ENCODE peak calls at places on chromosome 5, in nine cellular contexts. D is kidney, X is H1, V is dorsolateral prefrontal cortex, W is fibroblast of pulmonary artery, P is fibroblast of mammary gland, L is GM13977, S is IMR-90, I is Calu3. H is an unnamed sample.

GRCh38 chr5:107484261-107484660 is 186.5 kb downstream of the EFNA5 start:
- DNase-seq in X (no peak), L (no peak), P (peak), I (no peak), W (no peak), V (no peak), S (no peak), D (no peak), H (no peak)

GRCh38 chr5:156094001-156094400 is 233.0 kb upstream of the SGCD start:
- DNase-seq in S (peak), X (peak), L (no peak), W (no peak), I (no peak), V (peak), P (no peak), D (no peak), H (no peak)

GRCh38 chr5:153659337-153659736 is 168.9 kb downstream of the GRIA1 start:
- DNase-seq in L (no peak), P (peak), X (no peak), V (no peak), W (peak), I (no peak), D (no peak), S (peak), H (no peak)

GRCh38 chr5:133581918-133582317 is 30.4 kb downstream of the FSTL4 start:
- DNase-seq in S (no peak), I (no peak), L (no peak), W (no peak), V (no peak), D (no peak), P (no peak), X (no peak), H (no peak)

GRCh38 chr5:150489358-150490295 is 18.3 kb upstream of the NDST1 start:
- DNase-seq in W (no peak), X (no peak), L (peak), V (no peak), P (peak), D (no peak), S (peak), I (no peak), H (no peak)

GRCh38 chr5:132907161-132907560 is 33.7 kb downstream of the LEAP2 start:
- DNase-seq in P (no peak), W (no peak), X (no peak), V (no peak), D (no peak), L (no peak), S (peak), I (no peak), H (no peak)

GRCh38 chr5:83645936-83646335 is 74.7 kb downstream of the HAPLN1 start:
- DNase-seq in W (peak), S (no peak), P (peak), I (no peak), V (no peak), X (no peak), D (no peak), L (no peak), H (no peak)

GRCh38 chr5:74949976-74950375 is 83.8 kb upstream of the FAM169A start:
- DNase-seq in I (no peak), D (no peak), P (peak), L (no peak), V (no peak), W (no peak), S (no peak), X (no peak), H (no peak)

GRCh38 chr5:146007973-146008372 is 71.6 kb downstream of the SH3RF2 start:
- DNase-seq in I (no peak), X (no peak), P (no peak), L (no peak), S (no peak), D (no peak), V (no peak), W (no peak), H (no peak)

GRCh38 chr5:147688965-147689364 is 93.6 kb downstream of the JAKMIP2 start:
- DNase-seq in X (no peak), S (no peak), W (peak), I (no peak), L (no peak), P (peak), V (peak), D (peak), H (no peak)

GRCh38 chr5:120073722-120074121 is 390.4 kb upstream of the PRR16 start:
- DNase-seq in V (no peak), P (no peak), S (no peak), D (no peak), L (no peak), W (no peak), I (no peak), X (no peak), H (no peak)

GRCh38 chr5:133391349-133392136 is 220.8 kb downstream of the FSTL4 start:
- DNase-seq in I (no peak), L (no peak), S (no peak), X (no peak), P (no peak), D (no peak), V (no peak), W (no peak), H (no peak)

GRCh38 chr5:98425626-98426025 is 347.8 kb upstream of the RGMB start:
- DNase-seq in X (no peak), V (no peak), I (no peak), L (no peak), W (no peak), P (no peak), S (no peak), D (no peak), H (no peak)

GRCh38 chr5:157165668-157166067 is 396 bp downstream of the GARIN3 start:
- DNase-seq in S (no peak), W (no peak), V (no peak), I (no peak), L (no peak), P (no peak), D (peak), X (no peak), H (no peak)

GRCh38 chr5:97044057-97044456 is 98.4 kb downstream of the LIX1 start:
- DNase-seq in P (peak), X (peak), D (peak), I (peak), V (no peak), W (peak), L (no peak), S (peak), H (no peak)
- TF ChIP-seq CTCF in P (peak), X (peak), D (peak), I (no peak), V (peak), W (peak), L (peak), S (peak), H (peak)

DNA sequence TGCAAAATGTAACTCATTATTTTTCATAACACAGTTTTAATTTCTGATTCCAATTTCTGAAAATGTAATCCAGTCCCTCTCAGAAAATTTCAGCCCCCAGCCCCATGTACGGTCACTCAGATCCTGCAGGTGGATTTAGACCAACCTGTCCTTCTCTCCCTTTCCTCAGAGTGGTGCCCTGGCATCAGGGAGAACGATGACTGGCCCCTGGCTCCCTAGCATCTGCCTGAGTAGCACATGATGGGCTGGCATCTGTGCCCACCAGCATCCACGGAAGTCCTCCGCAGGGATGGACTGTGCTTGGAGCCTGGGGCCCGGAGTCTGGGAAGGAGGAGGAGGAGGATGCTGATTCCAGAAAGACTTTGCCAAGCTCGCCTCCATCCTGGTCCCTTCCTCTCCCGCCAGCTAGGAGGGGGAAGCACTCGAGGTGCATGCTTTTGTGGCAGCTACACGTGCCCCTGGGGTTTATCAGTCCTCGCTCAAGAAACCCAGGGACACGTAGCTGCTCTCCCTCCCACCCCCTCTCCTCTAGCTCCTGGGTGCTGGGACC is 54.4 kb upstream of the RUFY1 start:
- DNase-seq in P (no peak), X (no peak), I (peak), W (no peak), D (no peak), L (no peak), V (no peak), S (no peak), H (no peak)
- TF ChIP-seq CTCF in P (no peak), X (peak), I (no peak), W (no peak), D (no peak), L (peak), V (no peak), S (peak), H (no peak)

DNA sequence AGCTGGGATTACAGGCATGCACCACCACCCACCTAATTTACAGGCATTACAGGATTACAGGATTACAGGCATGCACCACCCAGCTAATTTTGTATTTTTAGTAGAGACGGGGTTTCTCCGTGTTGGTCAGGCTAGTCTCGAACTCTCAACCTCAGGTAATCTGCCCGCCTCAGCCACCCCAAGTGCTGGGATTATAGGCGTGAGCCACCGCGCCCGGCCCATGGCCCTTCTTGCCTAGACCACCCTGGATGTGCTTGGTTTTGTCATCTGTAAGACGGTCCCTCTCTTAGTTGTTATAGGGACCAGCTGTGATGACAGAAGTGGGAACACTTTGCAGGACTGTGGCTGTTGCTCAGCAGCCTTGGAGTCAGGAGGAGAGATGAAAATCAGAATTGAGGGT is 3.5 kb upstream of the PHYKPL start:
- DNase-seq in L (no peak), X (no peak), S (no peak), W (no peak), P (no peak), I (no peak), D (peak), V (no peak), H (no peak)
- TF ChIP-seq CTCF in L (no peak), X (no peak), S (no peak), W (no peak), P (no peak), I (no peak), D (no peak), V (no peak), H (no peak)

DNA sequence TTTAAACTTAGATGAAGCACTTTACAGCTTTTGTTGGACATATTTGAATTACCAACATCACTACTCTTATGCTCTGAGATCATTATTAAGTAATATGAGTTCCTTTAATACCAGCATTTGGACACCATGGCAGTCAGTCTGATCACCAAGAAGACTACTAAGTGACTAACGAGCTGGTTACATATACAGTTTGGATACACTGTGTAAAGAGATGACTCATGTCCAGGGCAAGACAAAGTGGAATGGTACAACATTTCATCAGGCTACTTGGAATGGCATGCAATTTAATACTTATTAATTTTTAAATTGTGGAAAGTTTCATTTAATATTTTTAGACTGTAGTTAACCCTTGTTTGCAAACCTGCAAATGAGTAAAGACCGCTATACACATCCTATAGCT is 237.4 kb upstream of the PRDM9 start:
- DNase-seq in D (no peak), I (no peak), L (no peak), P (peak), X (no peak), V (no peak), W (no peak), S (no peak), H (no peak)
- TF ChIP-seq CTCF in D (no peak), I (no peak), L (no peak), P (no peak), X (no peak), V (no peak), W (no peak), S (no peak), H (no peak)

H was measured in progenitor cell of endocrine pancreas.